ENCODE peak calls at places on chromosome 16, in ten cellular contexts. I is K562, V is psoas muscle, N is RWPE1, D is substantia nigra, J is PC-9, K is fibroblast of lung, Q is colonic mucosa, O is PC-3, B is GM23338. F is an unnamed sample.

GRCh38 chr16:87443964-87444363 is 48.9 kb downstream of the ZCCHC14 start:
- DNase-seq in I (no peak), V (no peak), N (no peak), D (no peak), J (no peak), K (no peak), Q (no peak), O (no peak), B (no peak), F (no peak)

GRCh38 chr16:3095869-3096268 is 3.2 kb downstream of the ZSCAN10 start:
- DNase-seq in I (peak), V (peak), N (no peak), D (no peak), J (no peak), K (no peak), Q (no peak), O (peak), B (peak), F (peak)

GRCh38 chr16:56477096-56477878 is 25.9 kb downstream of the OGFOD1 start:
- DNase-seq in I (no peak), V (no peak), N (peak), D (no peak), J (peak), K (peak), Q (no peak), O (peak), B (no peak), F (peak)

GRCh38 chr16:59527206-59527997 is 793.3 kb upstream of the GOT2 start:
- DNase-seq in I (no peak), V (no peak), N (peak), D (no peak), J (peak), K (peak), Q (no peak), O (peak), B (no peak), F (peak)

GRCh38 chr16:2686912-2687507 is 4.7 kb downstream of the KCTD5 start:
- DNase-seq in I (peak), V (peak), N (no peak), D (peak), J (no peak), K (no peak), Q (no peak), O (no peak), B (no peak), F (no peak)

GRCh38 chr16:31876955-31877828 is 3.6 kb downstream of the ZNF267 start:
- DNase-seq in I (no peak), V (no peak), N (peak), D (no peak), J (peak), K (peak), Q (no peak), O (peak), B (no peak), F (no peak)

GRCh38 chr16:20387978-20388377 is 16.6 kb downstream of the PDILT start:
- DNase-seq in I (no peak), V (no peak), N (no peak), D (no peak), J (no peak), K (no peak), Q (no peak), O (no peak), B (no peak), F (no peak)

GRCh38 chr16:88931936-88932335 is 45.1 kb downstream of the CBFA2T3 start:
- DNase-seq in I (no peak), V (no peak), N (no peak), D (no peak), J (no peak), K (no peak), Q (no peak), O (no peak), B (no peak), F (no peak)

GRCh38 chr16:13178318-13178717 is 276.9 kb downstream of the SHISA9 start:
- DNase-seq in I (no peak), V (no peak), N (no peak), D (no peak), J (no peak), K (no peak), Q (no peak), O (no peak), B (no peak), F (no peak)

GRCh38 chr16:17885659-17886200 is 415.0 kb upstream of the XYLT1 start:
- DNase-seq in I (no peak), V (no peak), N (no peak), D (no peak), J (no peak), K (peak), Q (no peak), O (no peak), B (peak), F (peak)

DNA sequence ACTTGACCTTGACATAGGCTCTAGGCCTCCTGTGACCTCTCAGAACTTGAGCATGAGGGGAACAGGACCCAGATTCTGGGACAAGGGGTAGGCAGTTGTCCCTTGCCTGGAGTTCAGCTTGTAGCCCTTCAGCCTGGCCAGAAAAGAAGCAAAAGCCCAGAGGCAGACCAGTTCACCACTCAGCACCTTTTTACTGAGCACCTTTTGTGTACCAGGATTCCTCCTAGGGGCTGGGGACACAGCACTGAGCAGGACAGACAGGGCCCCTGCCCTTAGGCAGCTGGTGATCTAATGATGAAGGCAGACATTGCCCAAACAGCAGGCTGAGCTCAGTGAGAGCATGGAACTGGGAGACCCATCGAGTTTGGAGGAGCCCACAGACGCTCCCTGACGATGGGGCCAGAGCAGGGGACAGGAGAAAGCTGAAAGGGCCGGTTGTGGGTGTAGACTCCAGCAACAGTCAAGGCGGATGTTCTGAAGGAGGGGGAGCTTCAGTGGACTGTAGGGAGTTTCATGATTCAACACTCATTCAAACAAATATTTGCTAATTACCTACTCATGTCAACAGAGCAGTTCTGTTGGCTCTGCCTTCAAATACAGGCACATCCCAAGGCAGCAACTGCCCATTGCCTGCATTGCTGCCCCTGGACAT is 32.0 kb downstream of the SBK1 start:
- DNase-seq in I (no peak), V (no peak), N (no peak), D (no peak), J (no peak), K (no peak), Q (no peak), O (peak), B (no peak), F (no peak)
- H3K27ac ChIP-seq in I (no peak), V (no peak), N (no peak), D (no peak), J (no peak), K (no peak), Q (no peak), O (peak), B (no peak), F (no peak)

GRCh38 chr16:69741519-69741918 is 13.2 kb downstream of the NOB1 start:
- DNase-seq in I (no peak), V (no peak), N (no peak), D (no peak), J (peak), K (peak), Q (no peak), O (peak), B (no peak), F (no peak)
- H3K27ac ChIP-seq in I (no peak), V (no peak), N (peak), D (no peak), J (peak), K (no peak), Q (peak), O (peak), B (no peak), F (no peak)

DNA sequence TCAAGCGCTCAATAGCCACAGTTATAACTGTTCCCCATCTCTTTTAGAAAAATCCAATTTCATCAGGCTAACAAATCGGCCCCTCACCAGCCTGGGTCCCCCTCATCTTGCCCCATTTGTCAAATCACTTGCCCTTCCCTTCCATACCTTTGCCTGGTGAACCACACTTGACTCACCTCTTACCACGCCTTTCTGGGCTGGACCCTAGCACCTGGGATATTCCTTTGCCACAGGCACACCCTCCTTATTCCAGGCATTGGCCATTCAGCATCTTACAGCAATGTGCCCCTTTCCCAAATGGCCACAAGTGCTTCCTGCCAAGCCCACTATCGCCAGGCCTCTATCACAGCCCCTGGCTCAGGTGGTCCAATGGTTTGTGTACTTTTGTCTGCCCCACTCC is 14.9 kb downstream of the CMTM4 start:
- DNase-seq in I (no peak), V (no peak), N (peak), D (no peak), J (no peak), K (no peak), Q (no peak), O (peak), B (no peak), F (no peak)
- H3K27ac ChIP-seq in I (no peak), V (no peak), N (no peak), D (no peak), J (no peak), K (no peak), Q (no peak), O (no peak), B (peak), F (no peak)

GRCh38 chr16:66740533-66740932 is 10.9 kb downstream of the DYNC1LI2 start:
- DNase-seq in I (peak), V (no peak), N (no peak), D (no peak), J (no peak), K (peak), Q (peak), O (peak), B (no peak), F (no peak)
- H3K27ac ChIP-seq in I (peak), V (peak), N (no peak), D (peak), J (peak), K (peak), Q (peak), O (peak), B (peak), F (no peak)

GRCh38 chr16:58280146-58280845 is 14.5 kb downstream of the PRSS54 start:
- DNase-seq in I (no peak), V (no peak), N (peak), D (no peak), J (no peak), K (no peak), Q (no peak), O (no peak), B (no peak), F (no peak)
- H3K27ac ChIP-seq in I (no peak), V (no peak), N (peak), D (no peak), J (peak), K (no peak), Q (no peak), O (no peak), B (no peak), F (no peak)

GRCh38 chr16:30604316-30604947 is 5.8 kb downstream of the ZNF689 start:
- DNase-seq in I (no peak), V (no peak), N (no peak), D (no peak), J (no peak), K (no peak), Q (no peak), O (no peak), B (peak), F (no peak)

GRCh38 chr16:30606004-30606403 is 4.2 kb downstream of the ZNF689 start:
- DNase-seq in I (no peak), V (no peak), N (no peak), D (no peak), J (no peak), K (no peak), Q (no peak), O (no peak), B (no peak), F (no peak)

GRCh38 chr16:30603945-30604315 is 6.3 kb downstream of the ZNF689 start:
- DNase-seq in I (no peak), V (no peak), N (no peak), D (no peak), J (no peak), K (no peak), Q (no peak), O (no peak), B (no peak), F (no peak)

GRCh38 chr16:30602595-30603277 is 7.5 kb downstream of the ZNF689 start:
- DNase-seq in I (no peak), V (no peak), N (no peak), D (no peak), J (no peak), K (no peak), Q (no peak), O (no peak), B (no peak), F (no peak)

GRCh38 chr16:30605148-30605547 is 5.0 kb downstream of the ZNF689 start:
- DNase-seq in I (no peak), V (no peak), N (no peak), D (peak), J (no peak), K (no peak), Q (no peak), O (no peak), B (no peak), F (no peak)
- H3K27ac ChIP-seq in I (no peak), V (no peak), N (no peak), D (peak), J (no peak), K (no peak), Q (no peak), O (no peak), B (no peak), F (no peak)

GRCh38 chr16:68146583-68146982 is 61.4 kb downstream of the NFATC3 start:
- DNase-seq in I (no peak), V (no peak), N (no peak), D (no peak), J (no peak), K (peak), Q (no peak), O (no peak), B (peak), F (peak)

GRCh38 chr16:68147438-68147837 is 62.3 kb downstream of the NFATC3 start:
- DNase-seq in I (no peak), V (no peak), N (peak), D (no peak), J (peak), K (no peak), Q (no peak), O (peak), B (no peak), F (no peak)

GRCh38 chr16:68144008-68144407 is 58.8 kb downstream of the NFATC3 start:
- DNase-seq in I (no peak), V (no peak), N (no peak), D (no peak), J (no peak), K (no peak), Q (no peak), O (no peak), B (no peak), F (no peak)

GRCh38 chr16:68155425-68155824 is 70.3 kb downstream of the NFATC3 start:
- DNase-seq in I (no peak), V (no peak), N (no peak), D (no peak), J (no peak), K (no peak), Q (no peak), O (no peak), B (no peak), F (no peak)

DNA sequence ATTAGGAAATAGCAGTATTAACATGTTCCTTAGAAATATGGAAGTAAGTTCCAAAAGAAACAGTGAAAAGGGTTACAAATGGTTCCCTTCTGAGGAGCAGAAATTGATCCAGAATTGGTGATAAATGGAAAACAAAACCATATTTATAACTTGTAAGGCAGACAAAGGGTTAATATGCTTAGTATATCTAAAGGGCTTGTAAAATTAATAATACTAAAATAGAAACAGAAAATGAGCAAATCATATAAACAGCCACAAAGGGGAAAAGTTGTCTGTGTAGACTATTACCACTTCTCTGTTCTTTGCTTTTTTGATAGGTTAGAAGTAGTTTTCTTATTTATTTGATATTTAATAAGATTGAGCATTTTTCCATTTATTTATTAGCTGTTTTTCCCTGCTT is 64.4 kb downstream of the NFATC3 start:
- DNase-seq in I (no peak), V (no peak), N (no peak), D (no peak), J (no peak), K (no peak), Q (no peak), O (no peak), B (no peak), F (no peak)
- H3K27ac ChIP-seq in I (no peak), V (no peak), N (no peak), D (no peak), J (no peak), K (no peak), Q (no peak), O (no peak), B (no peak), F (no peak)

GRCh38 chr16:28924762-28925385 is at the start of gene RABEP2:
- DNase-seq in I (peak), V (peak), N (peak), D (peak), J (peak), K (peak), Q (peak), O (peak), B (peak), F (peak)

GRCh38 chr16:28923231-28923587 is 1.8 kb downstream of the RABEP2 start:
- DNase-seq in I (no peak), V (no peak), N (no peak), D (no peak), J (no peak), K (no peak), Q (no peak), O (no peak), B (no peak), F (no peak)

GRCh38 chr16:28925386-28926228 is 569 bp upstream of the RABEP2 start:
- DNase-seq in I (peak), V (peak), N (peak), D (no peak), J (peak), K (peak), Q (peak), O (peak), B (peak), F (no peak)

GRCh38 chr16:28924399-28924761 is 658 bp downstream of the RABEP2 start:
- DNase-seq in I (no peak), V (no peak), N (no peak), D (no peak), J (no peak), K (no peak), Q (no peak), O (no peak), B (no peak), F (no peak)

DNA sequence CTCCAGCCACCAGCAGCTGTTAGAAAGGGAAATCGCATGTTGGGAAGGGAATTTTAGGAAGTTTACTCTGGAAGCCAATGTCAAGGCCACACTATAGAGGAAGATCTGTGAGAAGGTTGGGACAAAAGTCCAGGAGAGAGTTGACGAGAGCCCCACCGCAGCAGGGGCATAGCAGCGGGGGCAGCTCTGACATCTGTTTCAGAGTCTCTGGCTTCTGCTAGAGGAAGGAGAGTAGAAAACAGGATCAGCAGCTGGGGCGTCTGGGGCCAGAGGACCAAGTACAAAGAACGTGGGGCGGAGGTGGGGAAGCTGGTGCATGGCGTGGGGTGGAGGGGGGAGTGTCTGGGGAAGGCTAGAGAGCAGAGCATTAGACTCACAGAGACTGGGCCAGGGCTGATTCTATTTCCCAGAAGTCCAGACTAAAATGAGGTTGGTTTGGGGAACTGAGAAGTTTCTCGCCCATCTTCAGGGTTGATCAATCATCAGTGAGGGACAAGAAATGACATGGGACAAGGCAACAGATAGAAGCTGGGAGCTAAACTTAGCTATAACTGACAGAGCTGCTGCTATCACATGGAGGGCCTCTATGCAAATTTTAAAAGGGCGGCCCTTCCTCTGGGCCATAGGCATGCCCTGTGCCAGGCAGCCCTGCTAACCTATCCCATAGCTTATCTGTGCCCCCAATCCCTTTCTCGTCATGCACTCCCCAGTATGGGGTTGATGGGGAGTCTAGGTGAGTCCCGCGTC is 1.2 kb downstream of the RABEP2 start:
- DNase-seq in I (no peak), V (no peak), N (no peak), D (no peak), J (no peak), K (no peak), Q (peak), O (no peak), B (peak), F (no peak)
- H3K27ac ChIP-seq in I (no peak), V (peak), N (peak), D (peak), J (peak), K (no peak), Q (peak), O (peak), B (peak), F (peak)

F was measured in mesendoderm.